ENCODE peak calls at places on chromosome 2, in ten cellular contexts. Q, W, T, B, L, U, V, F, Y and P are unnamed samples. For H3K4me1, the result is how much of the 10 kb centered on the place peaks cover.

GRCh38 chr2:159788218-159788617 is 9.8 kb downstream of the CD302 start:
- DNase-seq in B (no peak), W (no peak), F (no peak), V (no peak), Q (no peak), U (peak), L (peak), T (peak), Y (no peak), P (no peak)

GRCh38 chr2:108607706-108608301 is 73.5 kb downstream of the LIMS1 start:
- DNase-seq in W (no peak), V (no peak), F (peak), B (no peak), U (no peak), Q (peak), L (no peak), T (no peak), Y (no peak), P (no peak)

GRCh38 chr2:151302879-151303278 is 13.4 kb upstream of the NMI start:
- DNase-seq in U (peak), V (no peak), T (no peak), B (no peak), W (no peak), F (no peak), Q (no peak), L (no peak), Y (no peak), P (no peak)

GRCh38 chr2:240765007-240765406 is 55.0 kb downstream of the KIF1A start:
- DNase-seq in T (no peak), V (no peak), L (no peak), U (no peak), W (no peak), Y (no peak), F (no peak), Q (no peak), B (no peak), P (no peak)

GRCh38 chr2:136638193-136638592 is 127.2 kb upstream of the THSD7B start:
- DNase-seq in U (no peak), W (no peak), F (no peak), B (no peak), L (no peak), Y (no peak), V (no peak), T (no peak), Q (no peak), P (no peak)

GRCh38 chr2:31319391-31320175 is 85.6 kb downstream of the EHD3 start:
- DNase-seq in B (peak), F (no peak), T (no peak), Q (no peak), W (peak), L (peak), Y (no peak), U (no peak), V (no peak), P (no peak)

GRCh38 chr2:186862869-186863709 is 14.1 kb upstream of the ZSWIM2 start:
- DNase-seq in Q (peak), F (peak), T (no peak), B (no peak), U (peak), V (no peak), W (no peak), Y (peak), L (no peak), P (no peak)

GRCh38 chr2:191404568-191404991 is 159.4 kb downstream of the MYO1B start:
- DNase-seq in T (peak), V (no peak), W (no peak), Q (no peak), Y (no peak), U (no peak), B (no peak), F (no peak), L (no peak), P (no peak)

GRCh38 chr2:240464514-240465241 is 29.2 kb downstream of the GPC1 start:
- DNase-seq in F (no peak), T (no peak), V (peak), Y (no peak), Q (peak), U (no peak), L (peak), W (no peak), B (peak), P (peak)

GRCh38 chr2:178012639-178013038 is 59.9 kb downstream of the PDE11A start:
- DNase-seq in Q (no peak), W (no peak), T (no peak), Y (no peak), F (no peak), L (no peak), U (no peak), V (no peak), B (no peak), P (no peak)

GRCh38 chr2:69494126-69494525 is 56.9 kb upstream of the NFU1 start:
- DNase-seq in B (no peak), U (no peak), W (no peak), V (no peak), Y (no peak), T (no peak), L (no peak), F (no peak), Q (peak), P (no peak)

GRCh38 chr2:136235451-136236418 is 117.8 kb upstream of the CXCR4 start:
- DNase-seq in L (no peak), F (no peak), T (peak), V (no peak), W (no peak), U (peak), Y (peak), B (no peak), Q (no peak), P (peak)

GRCh38 chr2:119483395-119483753 is 40.9 kb downstream of the SCTR start:
- DNase-seq in U (no peak), Q (no peak), V (no peak), Y (no peak), B (no peak), T (no peak), L (no peak), F (no peak), W (no peak), P (no peak)

GRCh38 chr2:23235292-23235691 is 149.7 kb upstream of the KLHL29 start:
- DNase-seq in Y (no peak), F (no peak), Q (no peak), V (no peak), B (no peak), U (no peak), L (no peak), W (no peak), T (no peak), P (no peak)

GRCh38 chr2:29443627-29444026 is 328.4 kb downstream of the CLIP4 start:
- DNase-seq in B (no peak), F (no peak), V (no peak), Q (no peak), U (peak), L (no peak), W (no peak), T (no peak), Y (no peak), P (no peak)

GRCh38 chr2:221817052-221817451 is 244.9 kb upstream of the EPHA4 start:
- DNase-seq in F (no peak), Q (no peak), V (no peak), W (no peak), T (peak), U (peak), Y (no peak), B (no peak), L (no peak), P (no peak)

GRCh38 chr2:85326406-85326945 is 1.3 kb downstream of the TGOLN2 start:
- DNase-seq in Q (no peak), V (no peak), Y (no peak), L (peak), W (no peak), F (no peak), T (no peak), U (peak), B (no peak), P (no peak)

GRCh38 chr2:117835990-117836760 is 21.7 kb downstream of the DDX18 start:
- DNase-seq in F (peak), W (peak), Y (no peak), L (peak), B (peak), T (no peak), V (peak), Q (peak), U (peak), P (peak)

GRCh38 chr2:144770616-144771230 is 250.8 kb upstream of the ZEB2 start:
- DNase-seq in V (no peak), T (no peak), L (no peak), Y (no peak), B (no peak), U (no peak), W (no peak), F (no peak), Q (no peak), P (no peak)

GRCh38 chr2:85248741-85249524 is 78.9 kb downstream of the TGOLN2 start:
- DNase-seq in U (peak), T (peak), F (peak), Q (no peak), L (peak), B (no peak), V (peak), Y (peak), W (peak), P (no peak)

GRCh38 chr2:17538022-17538843 is 2.3 kb upstream of the VSNL1 start:
- DNase-seq in F (peak), Q (peak), T (no peak), L (peak), U (peak), Y (peak), W (no peak), V (no peak), B (no peak), P (no peak)

GRCh38 chr2:126725580-126725979 is 69.6 kb downstream of the GYPC start:
- DNase-seq in V (no peak), Q (no peak), T (peak), U (no peak), B (no peak), L (no peak), W (no peak), Y (no peak), F (no peak), P (no peak)

GRCh38 chr2:97812916-97813315 is 99.5 kb downstream of the ZAP70 start:
- DNase-seq in U (no peak), Q (no peak), V (no peak), T (no peak), W (no peak), F (peak), Y (no peak), L (no peak), B (no peak), P (no peak)

GRCh38 chr2:196168181-196168580 is 3.2 kb downstream of the STK17B start:
- DNase-seq in Q (no peak), L (no peak), B (no peak), W (no peak), T (peak), Y (no peak), U (peak), F (no peak), V (no peak), P (no peak)

GRCh38 chr2:195049372-195050031 is 607.5 kb upstream of the SLC39A10 start:
- DNase-seq in B (no peak), U (peak), F (no peak), V (no peak), W (no peak), T (no peak), Y (no peak), L (no peak), Q (no peak), P (no peak)

GRCh38 chr2:230042195-230042594 is 26.5 kb downstream of the SLC16A14 start:
- DNase-seq in V (no peak), B (no peak), F (no peak), U (peak), Q (no peak), Y (no peak), T (no peak), L (no peak), W (no peak), P (no peak)

GRCh38 chr2:64938607-64939285 is 50.5 kb upstream of the SLC1A4 start:
- DNase-seq in U (no peak), Q (no peak), T (no peak), L (no peak), V (no peak), F (no peak), W (no peak), B (no peak), Y (no peak), P (no peak)

GRCh38 chr2:64937341-64938230 is 51.6 kb upstream of the SLC1A4 start:
- DNase-seq in V (no peak), U (no peak), Y (no peak), W (peak), Q (no peak), F (no peak), L (no peak), T (no peak), B (no peak), P (peak)

GRCh38 chr2:64941751-64942150 is 47.4 kb upstream of the SLC1A4 start:
- DNase-seq in T (no peak), V (no peak), Y (no peak), U (no peak), Q (no peak), L (no peak), F (no peak), W (no peak), B (no peak), P (no peak)

GRCh38 chr2:64941143-64941542 is 48.1 kb upstream of the SLC1A4 start:
- DNase-seq in V (no peak), U (no peak), Y (no peak), Q (no peak), L (no peak), W (no peak), F (no peak), B (no peak), T (no peak), P (no peak)

GRCh38 chr2:64939332-64939917 is 49.8 kb upstream of the SLC1A4 start:
- DNase-seq in L (no peak), T (no peak), Q (peak), F (peak), Y (no peak), V (no peak), W (no peak), B (no peak), U (no peak), P (no peak)
- TF ChIP-seq CTCF in L (no peak), T (no peak), Q (no peak), F (peak), Y (no peak), V (no peak), W (no peak), B (no peak), U (no peak), P (no peak)

GRCh38 chr2:37675006-37675405 is 3.6 kb upstream of the CDC42EP3 start:
- DNase-seq in Q (no peak), B (no peak), L (no peak), W (no peak), U (no peak), V (no peak), F (no peak), T (no peak), Y (no peak), P (no peak)

GRCh38 chr2:37672104-37672869 is 845 bp upstream of the CDC42EP3 start:
- DNase-seq in U (peak), T (peak), L (peak), W (peak), V (peak), Y (peak), Q (peak), F (peak), B (peak), P (peak)

GRCh38 chr2:37671816-37672103 is 318 bp upstream of the CDC42EP3 start:
- DNase-seq in U (no peak), W (peak), B (peak), L (no peak), Y (no peak), Q (no peak), F (no peak), V (no peak), T (no peak), P (no peak)

GRCh38 chr2:37671013-37671815 is at the start of gene CDC42EP3:
- DNase-seq in F (peak), V (peak), W (peak), U (peak), Y (no peak), T (no peak), L (peak), B (peak), Q (peak), P (peak)

DNA sequence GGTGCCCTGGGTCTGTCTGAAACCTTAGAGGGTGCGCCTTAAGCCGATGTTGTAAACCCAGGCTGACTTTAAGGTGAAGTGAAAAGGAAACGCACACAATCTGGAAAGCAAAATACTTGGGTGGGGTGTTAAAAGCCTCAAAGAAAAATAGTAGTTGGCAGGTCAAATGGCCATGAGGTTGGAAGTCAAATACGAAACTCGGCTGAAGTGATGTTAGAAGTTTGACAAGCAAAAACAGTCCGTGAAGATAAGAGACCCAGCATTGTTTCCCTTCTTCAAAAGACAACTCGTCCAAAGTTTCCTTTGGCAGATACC is 1.4 kb upstream of the CDC42EP3 start:
- DNase-seq in F (no peak), Q (no peak), B (no peak), V (no peak), W (no peak), T (no peak), Y (no peak), L (no peak), U (no peak), P (no peak)
- H3K4me3 ChIP-seq in F (peak), Q (peak), B (peak), V (peak), W (peak), T (peak), Y (peak), L (peak), U (peak), P (peak)

GRCh38 chr2:45696708-45697107 is 45.2 kb downstream of the PRKCE start:
- DNase-seq in W (no peak), Q (peak), T (no peak), V (no peak), F (no peak), B (no peak), Y (no peak), U (no peak), L (no peak), P (no peak)
- H3K4me1 ChIP-seq in W (under half), Q (under half), T (under half), V (under half), F (under half), B (under half), Y (under half), U (under half), L (under half), P (under half)

DNA sequence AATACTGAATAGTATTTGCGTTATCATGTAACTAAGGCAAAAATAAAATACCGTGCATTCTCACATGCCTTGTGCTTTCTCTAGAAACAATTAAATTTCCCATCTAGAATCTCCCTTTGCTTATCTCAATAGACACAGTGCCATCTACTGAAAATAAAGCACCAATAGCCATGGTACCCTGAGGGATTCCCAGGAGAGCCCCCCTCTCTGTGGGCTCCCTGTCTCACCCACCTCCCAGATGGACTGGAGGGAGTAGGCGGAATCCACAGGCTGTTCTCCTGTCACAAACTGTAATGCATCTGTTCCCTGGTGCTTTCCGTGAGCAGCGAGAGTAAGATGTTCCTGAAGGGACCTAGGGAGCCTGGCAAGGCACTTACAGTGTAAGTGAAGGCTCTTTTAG is 112.4 kb upstream of the UPP2 start:
- DNase-seq in B (no peak), W (no peak), U (no peak), T (no peak), Q (peak), F (no peak), V (no peak), L (no peak), Y (no peak), P (no peak)
- TF ChIP-seq CTCF in B (no peak), W (no peak), U (no peak), T (no peak), Q (peak), F (no peak), V (no peak), L (no peak), Y (no peak), P (no peak)

GRCh38 chr2:14136030-14136429 is 496.5 kb upstream of the LRATD1 start:
- DNase-seq in F (no peak), L (no peak), B (no peak), Y (no peak), V (no peak), W (no peak), U (no peak), Q (no peak), T (no peak), P (no peak)
- H3K4me3 ChIP-seq in F (no peak), L (no peak), B (no peak), Y (no peak), V (no peak), W (no peak), U (no peak), Q (no peak), T (no peak), P (no peak)

DNA sequence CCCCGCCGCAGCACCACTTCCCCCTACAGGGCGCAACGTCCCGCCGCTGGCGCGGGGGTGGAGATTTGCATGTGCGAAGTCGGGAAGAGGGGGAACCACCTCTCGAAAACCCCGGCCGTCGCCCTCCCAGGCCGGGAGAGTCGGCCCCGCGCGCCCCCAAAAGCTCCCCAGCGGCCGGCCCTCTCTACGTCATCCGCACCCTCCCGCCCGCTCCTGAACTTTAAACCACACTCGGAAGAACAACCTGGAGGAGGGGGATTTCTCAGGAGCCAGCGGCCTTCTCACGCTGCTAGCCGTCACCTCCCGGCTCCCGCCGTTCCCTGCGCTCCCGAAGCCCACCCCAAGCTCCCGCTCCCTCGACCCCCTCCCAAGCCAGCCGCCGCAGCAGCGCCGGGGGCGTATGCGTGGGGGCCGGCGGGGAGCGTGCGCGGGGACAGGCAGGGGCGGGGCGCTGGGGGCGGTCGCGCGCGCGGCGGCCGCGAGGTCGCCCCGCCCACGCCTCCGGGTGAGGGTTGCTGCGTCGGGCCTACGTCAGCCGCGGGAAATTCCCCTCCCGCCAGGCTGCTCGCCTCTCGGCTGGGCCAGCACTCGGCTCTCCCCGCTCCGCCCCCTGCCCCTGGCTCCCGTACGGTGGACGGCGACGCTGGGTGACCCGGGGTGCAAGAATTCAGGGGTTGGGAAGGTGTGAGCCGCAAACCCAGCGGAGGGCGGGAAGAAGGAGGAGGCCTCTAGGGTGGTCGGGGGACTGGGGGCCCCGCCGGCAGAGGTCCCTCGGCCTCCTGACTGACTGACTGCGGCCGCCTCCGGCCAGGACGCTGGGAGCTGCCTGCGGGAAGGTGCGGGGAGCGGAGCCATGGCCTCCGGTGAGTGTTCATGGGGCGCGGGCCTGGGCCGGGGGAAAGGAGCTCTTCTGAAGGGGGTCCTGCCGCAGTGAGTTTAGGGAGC is at the start of gene REL:
- DNase-seq in T (peak), U (peak), F (peak), B (peak), Q (peak), Y (peak), W (peak), L (peak), V (peak), P (peak)
- H3K4me1 ChIP-seq in T (under half), U (under half), F (under half), B (under half), Q (under half), Y (under half), W (under half), L (under half), V (under half), P (under half)

DNA sequence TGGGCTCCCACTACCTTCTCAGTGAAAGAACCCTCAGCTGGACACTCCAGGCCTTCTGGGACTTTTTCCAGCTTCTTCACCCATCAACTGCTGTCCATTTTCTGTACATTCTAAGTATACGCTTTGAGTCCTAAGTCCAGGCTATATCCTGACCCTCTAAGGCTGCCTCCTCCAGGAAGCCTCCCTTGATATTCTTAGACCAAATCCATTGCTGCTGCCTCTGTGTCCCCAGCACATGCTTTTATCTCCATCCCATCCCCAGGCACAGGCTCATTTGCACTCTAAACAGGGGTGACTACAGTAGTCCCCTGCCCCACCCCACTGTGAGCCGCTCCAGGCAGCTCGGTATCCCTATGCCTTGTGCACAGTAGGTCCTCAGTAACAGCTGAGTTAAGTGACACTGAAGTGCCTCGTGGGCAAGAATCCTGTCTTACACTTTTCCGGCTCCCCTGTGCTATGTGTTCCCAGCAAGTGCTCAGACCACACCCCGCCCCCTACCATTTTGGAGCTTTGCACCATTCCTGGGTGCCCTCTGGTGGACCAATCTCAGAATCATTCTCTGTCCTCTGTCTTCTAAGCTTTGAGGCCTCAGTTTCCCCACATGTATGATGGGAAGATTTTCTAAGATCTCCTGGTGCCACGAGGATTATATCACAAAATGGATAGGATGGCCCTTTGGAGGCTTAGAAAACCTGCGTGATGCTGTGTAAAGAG is 34.9 kb downstream of the EMX1 start:
- DNase-seq in L (no peak), B (no peak), F (peak), U (no peak), Y (no peak), W (no peak), T (no peak), V (no peak), Q (no peak), P (no peak)
- TF ChIP-seq CTCF in L (no peak), B (no peak), F (peak), U (peak), Y (no peak), W (no peak), T (no peak), V (no peak), Q (peak), P (no peak)